ENCODE peak calls at places on chromosomes 16 and 17, in six cellular contexts. One of them, this sample, is unnamed.
A peak's percentile ranks its signal among the peaks of the same experiment; 100 is the strongest.

GRCh38 chr17:28949185-28950016 is 1.9 kb downstream of the PHF12 start:
- DNase-seq in PC-3: peak; percentile 26
- DNase-seq in neural progenitor cell: peak; percentile 86
- DNase-seq in AG04449: no peak
- DNase-seq in psoas muscle: peak; percentile 80
- DNase-seq in AG04450: no peak
- DNase-seq in this sample: no peak

GRCh38 chr16:24920568-24920967 is 74.8 kb downstream of the SLC5A11 start:
- DNase-seq in PC-3: no peak
- DNase-seq in neural progenitor cell: no peak
- DNase-seq in AG04449: no peak
- DNase-seq in psoas muscle: no peak
- DNase-seq in AG04450: no peak
- DNase-seq in this sample: no peak

GRCh38 chr17:68383443-68384321 is 73.6 kb downstream of the WIPI1 start:
- DNase-seq in PC-3: peak; percentile 37
- DNase-seq in neural progenitor cell: no peak
- DNase-seq in AG04449: peak; percentile 52
- DNase-seq in psoas muscle: no peak
- DNase-seq in AG04450: peak; percentile 69
- DNase-seq in this sample: peak; percentile 80

GRCh38 chr17:47276868-47277267 is 23.2 kb downstream of the ITGB3 start:
- DNase-seq in PC-3: peak; percentile 57
- DNase-seq in neural progenitor cell: peak; percentile 70
- DNase-seq in AG04449: no peak
- DNase-seq in psoas muscle: peak; percentile 79
- DNase-seq in AG04450: no peak
- DNase-seq in this sample: peak; percentile 68

GRCh38 chr17:39547713-39548478 is 59.8 kb downstream of the NEUROD2 start:
- DNase-seq in PC-3: peak; percentile 55
- DNase-seq in neural progenitor cell: peak; percentile 59
- DNase-seq in AG04449: no peak
- DNase-seq in psoas muscle: peak; percentile 83
- DNase-seq in AG04450: no peak
- DNase-seq in this sample: no peak

GRCh38 chr16:15950167-15950854 is 895 bp downstream of the ABCC1 start:
- DNase-seq in PC-3: peak; percentile 31
- DNase-seq in neural progenitor cell: peak; percentile 87
- DNase-seq in AG04449: no peak
- DNase-seq in psoas muscle: no peak
- DNase-seq in AG04450: no peak
- DNase-seq in this sample: no peak

GRCh38 chr16:11632455-11632921 is 35.8 kb upstream of the SNN start:
- DNase-seq in PC-3: no peak
- DNase-seq in neural progenitor cell: peak; percentile 61
- DNase-seq in AG04449: peak; percentile 57
- DNase-seq in psoas muscle: peak; percentile 66
- DNase-seq in AG04450: peak; percentile 85
- DNase-seq in this sample: peak; percentile 56

GRCh38 chr16:55250641-55251550 is 73.1 kb upstream of the IRX6 start:
- DNase-seq in PC-3: no peak
- DNase-seq in neural progenitor cell: no peak
- DNase-seq in AG04449: no peak
- DNase-seq in psoas muscle: no peak
- DNase-seq in AG04450: no peak
- DNase-seq in this sample: peak; percentile 16

GRCh38 chr16:46801428-46802049 is 29.4 kb downstream of the C16orf87 start:
- DNase-seq in PC-3: peak; percentile 57
- DNase-seq in neural progenitor cell: peak; percentile 39
- DNase-seq in AG04449: no peak
- DNase-seq in psoas muscle: no peak
- DNase-seq in AG04450: no peak
- DNase-seq in this sample: no peak

GRCh38 chr16:17474037-17474436 is 3.3 kb upstream of the XYLT1 start:
- DNase-seq in PC-3: no peak
- DNase-seq in neural progenitor cell: no peak
- DNase-seq in AG04449: no peak
- DNase-seq in psoas muscle: no peak
- DNase-seq in AG04450: no peak
- DNase-seq in this sample: no peak

GRCh38 chr16:526181-527014 is 1.1 kb upstream of the CAPN15 start:
- DNase-seq in PC-3: peak; percentile 4
- DNase-seq in neural progenitor cell: peak; percentile 78
- DNase-seq in AG04449: no peak
- DNase-seq in psoas muscle: no peak
- DNase-seq in AG04450: no peak
- DNase-seq in this sample: no peak

GRCh38 chr17:35804658-35805192 is 4.6 kb upstream of the TAF15 start:
- DNase-seq in PC-3: peak; percentile 85
- DNase-seq in neural progenitor cell: peak; percentile 86
- DNase-seq in AG04449: peak; percentile 77
- DNase-seq in psoas muscle: no peak
- DNase-seq in AG04450: peak; percentile 84
- DNase-seq in this sample: peak; percentile 93

GRCh38 chr17:37701424-37702020 is 43.3 kb downstream of the HNF1B start:
- DNase-seq in PC-3: peak; percentile 38
- DNase-seq in neural progenitor cell: peak; percentile 39
- DNase-seq in AG04449: no peak
- DNase-seq in psoas muscle: no peak
- DNase-seq in AG04450: no peak
- DNase-seq in this sample: no peak

GRCh38 chr16:81836279-81837054 is 57.4 kb downstream of the PLCG2 start:
- DNase-seq in PC-3: no peak
- DNase-seq in neural progenitor cell: no peak
- DNase-seq in AG04449: no peak
- DNase-seq in psoas muscle: no peak
- DNase-seq in AG04450: no peak
- DNase-seq in this sample: no peak

GRCh38 chr16:9070295-9070694 is 21.1 kb upstream of the HAPSTR1 start:
- DNase-seq in PC-3: no peak
- DNase-seq in neural progenitor cell: no peak
- DNase-seq in AG04449: no peak
- DNase-seq in psoas muscle: no peak
- DNase-seq in AG04450: no peak
- DNase-seq in this sample: no peak

GRCh38 chr17:32899240-32900013 is 22.5 kb upstream of the MYO1D start:
- DNase-seq in PC-3: no peak
- DNase-seq in neural progenitor cell: no peak
- DNase-seq in AG04449: no peak
- DNase-seq in psoas muscle: no peak
- DNase-seq in AG04450: no peak
- DNase-seq in this sample: no peak

GRCh38 chr17:72687941-72688340 is 404.5 kb downstream of the SLC39A11 start:
- DNase-seq in PC-3: no peak
- DNase-seq in neural progenitor cell: no peak
- DNase-seq in AG04449: no peak
- DNase-seq in psoas muscle: no peak
- DNase-seq in AG04450: no peak
- DNase-seq in this sample: no peak

GRCh38 chr17:50908860-50909764 is 43.0 kb upstream of the TOB1 start:
- DNase-seq in PC-3: no peak
- DNase-seq in neural progenitor cell: peak; percentile 55
- DNase-seq in AG04449: no peak
- DNase-seq in psoas muscle: peak; percentile 72
- DNase-seq in AG04450: no peak
- DNase-seq in this sample: no peak

GRCh38 chr17:56772442-56772841 is 61.3 kb downstream of the C17orf67 start:
- DNase-seq in PC-3: peak; percentile 90
- DNase-seq in neural progenitor cell: no peak
- DNase-seq in AG04449: no peak
- DNase-seq in psoas muscle: no peak
- DNase-seq in AG04450: no peak
- DNase-seq in this sample: no peak

GRCh38 chr17:62774338-62774737 is 33.8 kb downstream of the MARCHF10 start:
- DNase-seq in PC-3: no peak
- DNase-seq in neural progenitor cell: no peak
- DNase-seq in AG04449: no peak
- DNase-seq in psoas muscle: no peak
- DNase-seq in AG04450: no peak
- DNase-seq in this sample: no peak

GRCh38 chr17:7083592-7083991 is 3.5 kb upstream of the CLEC10A start:
- DNase-seq in PC-3: peak; percentile 51
- DNase-seq in neural progenitor cell: no peak
- DNase-seq in AG04449: no peak
- DNase-seq in psoas muscle: no peak
- DNase-seq in AG04450: no peak
- DNase-seq in this sample: no peak

GRCh38 chr17:58246104-58246740 is 7.8 kb downstream of the LPO start:
- DNase-seq in PC-3: no peak
- DNase-seq in neural progenitor cell: no peak
- DNase-seq in AG04449: no peak
- DNase-seq in psoas muscle: no peak
- DNase-seq in AG04450: no peak
- DNase-seq in this sample: no peak
- H3K4me3 ChIP-seq in PC-3: no peak overlapping the region
- H3K4me3 ChIP-seq in neural progenitor cell: no peak overlapping the region
- H3K4me3 ChIP-seq in AG04449: no peak overlapping the region
- H3K4me3 ChIP-seq in psoas muscle: no peak overlapping the region
- H3K4me3 ChIP-seq in AG04450: no peak overlapping the region
- H3K4me3 ChIP-seq in this sample: no peak overlapping the region

GRCh38 chr17:45314761-45315549 is 1.9 kb downstream of the MAP3K14 start:
- DNase-seq in PC-3: peak; percentile 4
- DNase-seq in neural progenitor cell: no peak
- DNase-seq in AG04449: no peak
- DNase-seq in psoas muscle: no peak
- DNase-seq in AG04450: no peak
- DNase-seq in this sample: no peak
- TF ChIP-seq CTCF in PC-3: no peak
- TF ChIP-seq CTCF in neural progenitor cell: no peak
- TF ChIP-seq CTCF in AG04449: no peak
- TF ChIP-seq CTCF in psoas muscle: no peak
- TF ChIP-seq CTCF in AG04450: no peak
- TF ChIP-seq CTCF in this sample: no peak

GRCh38 chr17:17876959-17877547 is 40.3 kb upstream of the SREBF1 start:
- DNase-seq in PC-3: no peak
- DNase-seq in neural progenitor cell: no peak
- DNase-seq in AG04449: no peak
- DNase-seq in psoas muscle: no peak
- DNase-seq in AG04450: no peak
- DNase-seq in this sample: no peak

GRCh38 chr17:17883801-17884200 is 47.0 kb upstream of the SREBF1 start:
- DNase-seq in PC-3: no peak
- DNase-seq in neural progenitor cell: no peak
- DNase-seq in AG04449: no peak
- DNase-seq in psoas muscle: no peak
- DNase-seq in AG04450: no peak
- DNase-seq in this sample: no peak

GRCh38 chr17:17877548-17878358 is 41.0 kb upstream of the SREBF1 start:
- DNase-seq in PC-3: no peak
- DNase-seq in neural progenitor cell: peak; percentile 92
- DNase-seq in AG04449: peak; percentile 71
- DNase-seq in psoas muscle: peak; percentile 84
- DNase-seq in AG04450: peak; percentile 67
- DNase-seq in this sample: peak; percentile 46

GRCh38 chr17:17882182-17882581 is 45.4 kb upstream of the SREBF1 start:
- DNase-seq in PC-3: no peak
- DNase-seq in neural progenitor cell: no peak
- DNase-seq in AG04449: no peak
- DNase-seq in psoas muscle: no peak
- DNase-seq in AG04450: no peak
- DNase-seq in this sample: no peak

DNA sequence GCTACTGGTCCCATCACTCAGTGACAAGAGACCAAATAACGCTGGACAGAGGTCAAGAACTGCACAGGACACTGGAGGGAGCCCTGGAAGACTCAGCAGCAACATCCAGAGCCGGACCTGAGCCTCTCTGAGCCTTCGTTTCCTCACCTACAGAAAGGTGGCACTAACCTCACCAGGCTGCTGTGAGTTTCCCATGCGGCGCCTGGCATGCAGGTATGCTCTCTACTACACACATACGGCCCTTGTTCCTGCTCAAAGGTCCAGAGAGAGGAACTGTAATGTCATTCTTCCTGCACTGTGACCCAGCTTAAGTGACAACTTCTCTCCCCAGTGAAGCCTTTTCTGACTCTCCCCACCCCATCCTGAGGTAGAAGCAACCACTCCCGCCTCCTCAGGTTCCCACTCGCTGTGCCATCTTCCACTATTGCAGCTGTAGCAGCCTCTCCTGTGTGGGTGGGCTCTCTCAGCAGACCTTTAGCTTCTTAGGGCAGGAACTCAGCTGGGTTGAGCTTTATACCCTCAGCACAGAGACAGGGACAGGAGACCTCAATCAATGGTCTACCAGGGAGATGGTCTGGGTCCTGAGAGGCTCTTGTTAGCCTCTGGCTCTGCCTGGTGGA is 43.9 kb upstream of the SREBF1 start:
- DNase-seq in PC-3: no peak
- DNase-seq in neural progenitor cell: no peak
- DNase-seq in AG04449: no peak
- DNase-seq in psoas muscle: no peak
- DNase-seq in AG04450: no peak
- DNase-seq in this sample: no peak
- H3K4me3 ChIP-seq in PC-3: no peak overlapping the region
- H3K4me3 ChIP-seq in neural progenitor cell: no peak overlapping the region
- H3K4me3 ChIP-seq in AG04449: no peak overlapping the region
- H3K4me3 ChIP-seq in psoas muscle: no peak overlapping the region
- H3K4me3 ChIP-seq in AG04450: no peak overlapping the region
- H3K4me3 ChIP-seq in this sample: no peak overlapping the region

GRCh38 chr16:87690911-87691685 is 74.7 kb downstream of the KLHDC4 start:
- DNase-seq in PC-3: no peak
- DNase-seq in neural progenitor cell: no peak
- DNase-seq in AG04449: no peak
- DNase-seq in psoas muscle: no peak
- DNase-seq in AG04450: no peak
- DNase-seq in this sample: no peak
- TF ChIP-seq CTCF in PC-3: no peak
- TF ChIP-seq CTCF in neural progenitor cell: no peak
- TF ChIP-seq CTCF in AG04449: no peak
- TF ChIP-seq CTCF in psoas muscle: no peak
- TF ChIP-seq CTCF in AG04450: no peak
- TF ChIP-seq CTCF in this sample: no peak

GRCh38 chr16:69935740-69936139 is 15.4 kb upstream of the CLEC18A start:
- DNase-seq in PC-3: no peak
- DNase-seq in neural progenitor cell: no peak
- DNase-seq in AG04449: no peak
- DNase-seq in psoas muscle: no peak
- DNase-seq in AG04450: no peak
- DNase-seq in this sample: no peak

GRCh38 chr16:69936751-69937211 is 14.4 kb upstream of the CLEC18A start:
- DNase-seq in PC-3: no peak
- DNase-seq in neural progenitor cell: no peak
- DNase-seq in AG04449: no peak
- DNase-seq in psoas muscle: no peak
- DNase-seq in AG04450: no peak
- DNase-seq in this sample: no peak

GRCh38 chr16:69935278-69935711 is 15.8 kb upstream of the CLEC18A start:
- DNase-seq in PC-3: no peak
- DNase-seq in neural progenitor cell: no peak
- DNase-seq in AG04449: no peak
- DNase-seq in psoas muscle: no peak
- DNase-seq in AG04450: no peak
- DNase-seq in this sample: no peak

GRCh38 chr16:69937465-69937951 is 13.6 kb upstream of the CLEC18A start:
- DNase-seq in PC-3: peak; percentile 20
- DNase-seq in neural progenitor cell: peak; percentile 21
- DNase-seq in AG04449: no peak
- DNase-seq in psoas muscle: no peak
- DNase-seq in AG04450: no peak
- DNase-seq in this sample: no peak

GRCh38 chr16:69936252-69936651 is 14.9 kb upstream of the CLEC18A start:
- DNase-seq in PC-3: no peak
- DNase-seq in neural progenitor cell: no peak
- DNase-seq in AG04449: no peak
- DNase-seq in psoas muscle: no peak
- DNase-seq in AG04450: no peak
- DNase-seq in this sample: no peak
- H3K4me3 ChIP-seq in PC-3: no peak overlapping the region
- H3K4me3 ChIP-seq in neural progenitor cell: no peak overlapping the region
- H3K4me3 ChIP-seq in AG04449: no peak overlapping the region
- H3K4me3 ChIP-seq in psoas muscle: no peak overlapping the region
- H3K4me3 ChIP-seq in AG04450: no peak overlapping the region
- H3K4me3 ChIP-seq in this sample: no peak overlapping the region